ENCODE peak calls at places on chromosomes 1 and 21, in six cellular contexts. W is spleen; G is neural crest cell; R is GM13977; O is CD4-positive, alpha-beta T cell; V is dorsolateral prefrontal cortex. I is an unnamed sample.

GRCh38 chr1:162168261-162168660 is 98.8 kb downstream of the NOS1AP start:
- DNase-seq in W (no peak), G (no peak), R (no peak), O (no peak), V (no peak), I (no peak)

GRCh38 chr1:7648761-7649384 is 122.2 kb upstream of the VAMP3 start:
- DNase-seq in W (no peak), G (no peak), R (no peak), O (no peak), V (no peak), I (peak; percentile 91)

GRCh38 chr21:46079357-46080170 is 18.3 kb upstream of the COL6A2 start:
- DNase-seq in W (peak; percentile 56), G (no peak), R (no peak), O (no peak), V (peak; percentile 14), I (peak; percentile 59)

GRCh38 chr1:65456481-65456880 is 36.0 kb downstream of the LEPR start:
- DNase-seq in W (no peak), G (no peak), R (no peak), O (no peak), V (no peak), I (no peak)

GRCh38 chr1:27135920-27136551 is 18.9 kb downstream of the SLC9A1 start:
- DNase-seq in W (no peak), G (no peak), R (no peak), O (no peak), V (no peak), I (no peak)

GRCh38 chr1:82923957-82924356 is 1075.0 kb downstream of the TTLL7 start:
- DNase-seq in W (no peak), G (no peak), R (no peak), O (no peak), V (no peak), I (no peak)

GRCh38 chr1:37795340-37796110 is 1.9 kb downstream of the MANEAL start:
- DNase-seq in W (peak; percentile 80), G (peak; percentile 68), R (peak; percentile 70), O (no peak), V (no peak), I (peak; percentile 77)

GRCh38 chr1:219466766-219467165 is 146.1 kb downstream of the ZC3H11B start:
- DNase-seq in W (no peak), G (no peak), R (no peak), O (no peak), V (no peak), I (no peak)

GRCh38 chr1:14604414-14604813 is 5.9 kb downstream of the KAZN start:
- DNase-seq in W (no peak), G (no peak), R (no peak), O (no peak), V (no peak), I (no peak)

GRCh38 chr1:34924759-34925555 is 4.5 kb downstream of the DLGAP3 start:
- DNase-seq in W (no peak), G (peak; percentile 88), R (peak; percentile 76), O (peak; percentile 25), V (no peak), I (peak; percentile 80)

GRCh38 chr1:217134857-217135568 is 411.8 kb upstream of the ESRRG start:
- DNase-seq in W (no peak), G (peak; percentile 2), R (peak; percentile 65), O (no peak), V (no peak), I (no peak)

GRCh38 chr1:27141266-27142003 is 13.5 kb downstream of the SLC9A1 start:
- DNase-seq in W (no peak), G (no peak), R (no peak), O (no peak), V (no peak), I (peak; percentile 77)

GRCh38 chr1:22778842-22779520 is 68.3 kb downstream of the EPHB2 start:
- DNase-seq in W (no peak), G (no peak), R (no peak), O (no peak), V (peak; percentile 74), I (no peak)

GRCh38 chr1:66253330-66253921 is 280.5 kb upstream of the SGIP1 start:
- DNase-seq in W (no peak), G (no peak), R (peak; percentile 40), O (no peak), V (no peak), I (no peak)

GRCh38 chr1:21139601-21140000 is 37.1 kb downstream of the EIF4G3 start:
- DNase-seq in W (no peak), G (no peak), R (no peak), O (no peak), V (no peak), I (no peak)

GRCh38 chr1:38114231-38114630 is 67.6 kb upstream of the POU3F1 start:
- DNase-seq in W (no peak), G (no peak), R (no peak), O (no peak), V (peak; percentile 84), I (no peak)

GRCh38 chr1:206555473-206555935 is 48.2 kb downstream of the RASSF5 start:
- DNase-seq in W (peak; percentile 83), G (no peak), R (peak; percentile 68), O (no peak), V (peak; percentile 80), I (no peak)

GRCh38 chr1:8984203-8984602 is 38.5 kb downstream of the CA6 start:
- DNase-seq in W (no peak), G (no peak), R (no peak), O (no peak), V (no peak), I (no peak)

GRCh38 chr1:183806086-183806485 is 1.2 kb downstream of the RGL1 start:
- DNase-seq in W (no peak), G (no peak), R (no peak), O (no peak), V (no peak), I (no peak)

GRCh38 chr1:230208619-230209261 is 141.7 kb downstream of the GALNT2 start:
- DNase-seq in W (no peak), G (no peak), R (peak; percentile 55), O (no peak), V (no peak), I (no peak)

GRCh38 chr21:26684866-26685265 is 111.8 kb upstream of the CYYR1 start:
- DNase-seq in W (no peak), G (no peak), R (no peak), O (no peak), V (no peak), I (no peak)

GRCh38 chr1:6491966-6492365 is 499 bp upstream of the PLEKHG5 start:
- DNase-seq in W (no peak), G (no peak), R (no peak), O (no peak), V (no peak), I (no peak)

GRCh38 chr1:20462397-20462796 is 23.6 kb downstream of the CAMK2N1 start:
- DNase-seq in W (no peak), G (no peak), R (no peak), O (no peak), V (peak; percentile 76), I (peak; percentile 25)

DNA sequence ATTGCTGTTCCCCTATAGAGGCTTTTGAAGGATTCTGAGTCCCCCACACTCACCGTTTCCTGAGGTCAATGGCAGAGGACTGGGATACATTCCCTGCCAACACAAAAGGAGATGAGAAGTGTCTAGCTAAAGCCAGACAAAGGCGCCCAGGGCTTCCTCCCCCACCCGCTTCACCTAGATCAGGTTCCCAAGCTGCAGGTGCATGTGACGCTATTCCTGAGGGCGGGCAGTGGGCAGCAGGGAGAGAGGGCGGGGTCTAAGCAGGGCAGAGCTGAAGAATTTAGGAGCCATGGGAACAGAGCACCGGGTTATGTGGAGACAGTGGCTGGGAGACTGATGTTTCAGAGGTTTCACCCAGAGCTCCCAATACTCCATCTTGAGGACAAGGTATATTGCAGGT is 6.0 kb upstream of the ARHGEF2 start:
- DNase-seq in W (no peak), G (no peak), R (no peak), O (no peak), V (no peak), I (no peak)
- TF ChIP-seq CTCF in W (no peak), G (no peak), R (no peak), O (no peak), V (no peak), I (no peak)

DNA sequence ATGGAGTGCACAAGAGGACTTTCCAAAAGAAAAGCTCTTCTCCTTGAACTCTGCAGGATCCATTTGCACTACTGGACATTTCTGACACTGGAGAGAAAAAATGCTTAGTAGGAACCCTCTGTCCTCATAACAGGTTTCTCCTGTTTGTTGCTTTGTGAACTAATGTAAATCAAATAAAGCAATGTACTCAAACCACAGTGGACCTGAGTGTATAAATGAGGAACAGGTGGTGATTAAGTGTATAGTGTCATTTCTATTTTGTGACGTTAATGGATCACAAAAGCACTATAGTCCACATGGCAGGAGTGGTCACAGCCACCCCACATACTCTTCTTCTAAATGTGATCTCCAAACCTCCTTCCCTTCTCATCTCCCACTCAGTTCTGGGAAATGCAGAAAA is 268.4 kb upstream of the DUSP10 start:
- DNase-seq in W (no peak), G (no peak), R (no peak), O (no peak), V (no peak), I (no peak)
- TF ChIP-seq CTCF in W (no peak), G (no peak), R (no peak), O (no peak), V (no peak), I (no peak)

DNA sequence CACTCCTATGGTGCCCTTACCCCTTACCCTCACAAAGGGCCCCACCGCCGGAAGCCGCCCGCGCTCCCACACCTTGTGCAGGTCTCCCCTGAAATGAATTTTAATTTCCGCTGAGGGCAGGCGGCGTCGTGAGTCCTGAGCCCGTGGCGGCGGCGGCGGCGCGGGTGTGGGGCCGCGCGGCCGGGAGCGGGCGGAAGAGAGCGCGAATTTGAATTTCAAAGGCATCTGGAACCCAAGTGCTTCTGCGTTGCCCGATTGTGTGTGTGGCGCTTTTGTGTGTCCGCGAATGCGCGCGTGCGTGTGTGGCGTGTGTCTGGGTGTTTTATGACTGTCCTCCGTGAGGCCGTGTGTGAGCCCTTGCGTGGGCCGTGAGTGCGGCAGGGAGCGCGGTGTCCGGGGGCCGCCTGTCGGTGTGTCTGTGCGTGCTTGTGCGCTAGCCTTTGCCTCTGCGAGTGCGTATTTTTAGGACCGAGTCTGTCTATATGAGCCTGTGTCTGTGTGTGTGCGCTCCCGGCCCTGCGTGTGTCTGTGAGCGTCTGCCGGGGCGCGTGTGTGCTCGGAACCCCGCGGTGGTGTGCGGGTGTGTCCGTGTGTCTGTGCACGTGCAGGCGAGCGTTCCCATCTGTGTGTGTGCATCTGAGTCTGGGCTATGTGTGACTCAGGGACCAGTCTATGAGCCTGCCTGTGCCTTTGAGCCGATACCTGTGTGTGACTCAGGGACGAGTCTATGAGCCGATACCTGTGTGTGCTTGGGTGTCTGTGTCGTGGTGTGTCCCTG is 7.9 kb upstream of the ADGRB2 start:
- DNase-seq in W (no peak), G (no peak), R (peak; percentile 47), O (peak; percentile 30), V (no peak), I (no peak)
- TF ChIP-seq CTCF in W (no peak), G (no peak), R (no peak), O (no peak), V (no peak), I (no peak)

DNA sequence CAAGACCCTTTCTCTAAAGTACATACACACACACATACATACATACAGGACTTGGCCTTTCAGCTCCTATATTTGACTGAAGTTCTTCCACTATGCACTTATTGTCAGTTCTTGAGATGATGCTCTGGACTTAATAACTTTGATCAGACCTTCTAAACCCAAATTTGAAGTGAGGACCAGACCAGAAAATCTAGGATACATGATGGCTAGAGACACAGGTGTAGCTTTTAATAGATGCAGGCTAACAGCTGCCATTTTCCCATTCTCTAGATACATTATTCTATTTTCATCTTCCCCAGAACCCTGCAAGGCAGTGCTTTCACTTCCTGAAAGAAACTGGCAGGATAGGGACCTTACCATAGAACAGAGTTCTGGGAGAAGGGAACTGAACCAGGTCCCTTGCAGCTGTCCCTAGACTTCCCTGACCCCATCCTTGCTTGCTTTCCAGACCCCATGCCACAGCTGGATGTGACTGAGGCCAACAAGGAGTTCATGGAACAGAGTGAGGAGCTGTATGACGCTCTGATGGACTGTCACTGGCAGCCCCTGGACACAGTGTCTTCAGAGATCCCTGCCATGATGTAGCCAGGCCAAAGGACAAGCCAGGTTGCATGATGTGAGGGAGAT is 14.9 kb upstream of the RAB42 start:
- DNase-seq in W (no peak), G (no peak), R (peak; percentile 9), O (no peak), V (no peak), I (no peak)
- TF ChIP-seq CTCF in W (no peak), G (no peak), R (no peak), O (no peak), V (no peak), I (no peak)

I was measured in upper lobe of right lung.